ENCODE peak calls at places on chromosomes 3 and 15, in six cellular contexts. U, F, V, W, H and L are unnamed samples. For H3K9me3, the result is how much of the 10 kb centered on the place peaks cover.

GRCh38 chr15:91970142-91970541 is 116.6 kb downstream of the SLCO3A1 start:
- DNase-seq in V (no peak), W (peak), H (peak), U (peak), F (no peak), L (no peak)

GRCh38 chr3:194425399-194425798 is 26.3 kb upstream of the GP5 start:
- DNase-seq in H (no peak), W (no peak), V (no peak), U (no peak), F (no peak), L (no peak)

GRCh38 chr3:102353148-102353547 is 81.7 kb upstream of the ZPLD1 start:
- DNase-seq in F (no peak), W (no peak), H (no peak), V (no peak), U (no peak), L (no peak)

GRCh38 chr3:197328198-197328597 is 29.8 kb upstream of the DLG1 start:
- DNase-seq in F (no peak), W (no peak), V (no peak), H (no peak), U (no peak), L (no peak)

GRCh38 chr3:70982700-70983140 is 600.8 kb downstream of the FOXP1 start:
- DNase-seq in W (peak), V (peak), U (no peak), H (peak), F (peak), L (no peak)

GRCh38 chr3:127731546-127731945 is 58.8 kb downstream of the ABTB1 start:
- DNase-seq in V (no peak), H (no peak), U (no peak), F (no peak), W (no peak), L (no peak)

GRCh38 chr15:38905634-38906033 is 341.0 kb upstream of the RASGRP1 start:
- DNase-seq in U (no peak), V (no peak), W (no peak), H (peak), F (peak), L (no peak)

GRCh38 chr3:126995254-126995770 is 12.4 kb downstream of the PLXNA1 start:
- DNase-seq in V (no peak), H (no peak), U (no peak), F (no peak), W (no peak), L (no peak)

GRCh38 chr15:77094397-77095030 is 23.6 kb upstream of the TSPAN3 start:
- DNase-seq in V (no peak), U (no peak), F (no peak), W (no peak), H (no peak), L (peak)

GRCh38 chr3:194761384-194761783 is 75.7 kb downstream of the FAM43A start:
- DNase-seq in U (no peak), H (no peak), V (no peak), W (no peak), F (no peak), L (no peak)

GRCh38 chr3:40128169-40128568 is 181.3 kb upstream of the EIF1B start:
- DNase-seq in F (no peak), U (no peak), V (no peak), W (no peak), H (no peak), L (no peak)

GRCh38 chr3:33664195-33664594 is 53.9 kb downstream of the CLASP2 start:
- DNase-seq in V (no peak), F (peak), H (peak), W (no peak), U (no peak), L (no peak)

GRCh38 chr3:194348354-194348753 is 2.8 kb downstream of the CPN2 start:
- DNase-seq in W (no peak), U (no peak), F (no peak), H (no peak), V (no peak), L (no peak)

GRCh38 chr3:171741377-171741776 is 68.9 kb downstream of the PLD1 start:
- DNase-seq in V (no peak), U (no peak), W (no peak), H (no peak), F (no peak), L (no peak)

GRCh38 chr3:82505079-82505756 is 743.8 kb upstream of the GBE1 start:
- DNase-seq in F (no peak), U (no peak), V (no peak), H (no peak), W (no peak), L (no peak)

GRCh38 chr3:108223928-108224327 is 1.7 kb upstream of the IFT57 start:
- DNase-seq in V (no peak), U (no peak), H (peak), W (no peak), F (no peak), L (peak)

GRCh38 chr3:99678926-99679325 is 40.5 kb downstream of the COL8A1 start:
- DNase-seq in V (no peak), W (no peak), U (no peak), H (no peak), F (no peak), L (no peak)

GRCh38 chr3:37812497-37812896 is 49.2 kb upstream of the CTDSPL start:
- DNase-seq in F (no peak), V (no peak), U (no peak), W (no peak), H (peak), L (no peak)

GRCh38 chr3:23108651-23109050 is 94.5 kb upstream of the UBE2E2 start:
- DNase-seq in W (no peak), F (no peak), V (no peak), H (no peak), U (no peak), L (no peak)

GRCh38 chr3:100103558-100104441 is 10.5 kb downstream of the FILIP1L start:
- DNase-seq in H (peak), V (no peak), W (no peak), U (peak), F (peak), L (no peak)

GRCh38 chr3:186760141-186760813 is 23.1 kb upstream of the EIF4A2 start:
- DNase-seq in V (no peak), W (no peak), U (no peak), F (no peak), H (no peak), L (no peak)

GRCh38 chr3:52253314-52254260 is 8.0 kb downstream of the PPM1M start:
- DNase-seq in H (no peak), V (no peak), U (peak), F (no peak), W (peak), L (no peak)

GRCh38 chr3:41350441-41350840 is 151.1 kb downstream of the CTNNB1 start:
- DNase-seq in V (no peak), W (no peak), H (no peak), U (no peak), F (peak), L (no peak)

GRCh38 chr15:46126581-46126980 is 491.8 kb downstream of the SQOR start:
- DNase-seq in U (no peak), H (no peak), W (no peak), V (no peak), F (peak), L (no peak)

DNA sequence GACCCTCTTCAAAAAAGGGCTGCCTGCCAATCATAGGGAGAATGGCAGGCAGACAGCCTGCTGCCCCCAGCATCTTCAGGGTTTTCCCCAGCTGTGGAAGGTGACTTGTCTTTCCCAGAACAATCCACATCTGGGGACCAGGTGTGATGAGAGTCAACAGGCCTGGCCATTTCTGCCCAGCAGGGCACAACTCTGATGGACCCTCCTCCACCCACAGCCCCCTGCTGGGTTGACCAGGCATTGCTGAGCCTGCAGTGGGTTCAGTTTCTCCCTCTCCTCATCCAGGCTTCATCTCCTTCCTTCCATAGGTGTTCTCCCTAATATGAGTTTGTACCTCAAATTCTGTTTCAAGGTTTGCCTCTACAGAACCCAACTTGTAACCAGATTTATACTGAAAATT is 111.0 kb downstream of the MINAR1 start:
- DNase-seq in W (no peak), V (no peak), H (no peak), F (no peak), U (no peak), L (no peak)
- TF ChIP-seq CTCF in W (no peak), V (no peak), H (no peak), F (no peak), U (no peak), L (no peak)

DNA sequence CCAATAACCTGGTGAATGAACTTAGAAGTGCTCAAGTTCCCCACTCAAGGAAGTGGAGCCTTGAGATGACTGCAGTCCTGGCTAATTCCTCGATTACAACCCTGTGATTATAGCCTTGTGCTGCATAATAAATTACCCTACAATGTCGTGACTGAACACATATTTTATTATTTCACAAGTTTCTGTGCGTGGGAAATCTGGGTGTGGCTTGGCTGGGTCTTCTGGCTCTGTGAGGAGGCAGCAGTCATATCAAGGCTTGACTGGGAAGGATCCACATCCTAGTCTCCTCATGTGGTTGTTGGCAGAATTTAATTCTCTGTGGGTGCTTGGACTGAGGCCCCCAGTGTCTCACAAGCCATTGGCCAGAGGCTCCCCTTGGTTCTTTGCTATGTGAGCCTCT is 102.6 kb upstream of the TBC1D5 start:
- DNase-seq in V (no peak), F (no peak), U (no peak), W (no peak), H (no peak), L (no peak)
- H3K9me3 ChIP-seq in V (under half), F (under half), U (under half), W (under half), H (under half), L (under half)

GRCh38 chr15:85642054-85642692 is 152.6 kb downstream of the KLHL25 start:
- DNase-seq in U (no peak), H (no peak), W (peak), F (no peak), V (no peak), L (no peak)
- H3K4me3 ChIP-seq in U (no peak), H (peak), W (peak), F (no peak), V (no peak), L (no peak)

GRCh38 chr15:88655780-88656488 is 17.1 kb downstream of the ISG20 start:
- DNase-seq in H (no peak), U (no peak), F (no peak), W (no peak), V (no peak), L (no peak)
- TF ChIP-seq CTCF in H (no peak), U (no peak), F (no peak), W (no peak), V (no peak), L (no peak)

DNA sequence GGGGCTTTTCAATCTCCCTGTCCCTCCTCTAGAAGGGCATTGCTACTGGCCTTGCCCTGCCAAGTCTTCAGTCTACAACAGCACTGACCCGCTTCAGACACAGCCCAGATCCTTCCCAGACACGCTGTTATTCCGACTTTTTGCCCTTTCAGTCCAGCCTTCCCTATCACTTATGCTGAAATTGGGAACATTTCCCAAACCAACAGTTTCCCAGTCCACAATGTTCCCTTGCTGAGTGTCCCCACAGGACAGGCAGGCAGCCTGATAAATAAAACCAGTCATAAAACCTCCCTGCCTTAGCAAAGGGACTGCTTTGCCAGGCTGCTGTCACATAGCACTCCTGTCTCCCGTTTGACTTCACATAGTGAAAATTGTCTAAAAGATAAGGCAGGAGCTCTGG is 43.5 kb downstream of the GOLGA6L2 start:
- DNase-seq in F (no peak), V (no peak), H (no peak), W (no peak), U (no peak), L (no peak)
- H3K9me3 ChIP-seq in F (under half), V (under half), H (under half), W (under half), U (under half), L (under half)